ENCODE peak calls at places on chromosomes 16 and 17, in seven cellular contexts. G, M, I, N, P, D and X are unnamed samples.

GRCh38 chr17:65389956-65390355 is 171.5 kb downstream of the AXIN2 start:
- DNase-seq in G (no peak), M (no peak), I (no peak), N (no peak), P (no peak), D (no peak), X (peak; percentile 9)

GRCh38 chr17:73091770-73092517 is 544 bp downstream of the SLC39A11 start:
- DNase-seq in G (peak; percentile 22), M (peak; percentile 41), I (no peak), N (peak; percentile 6), P (peak; percentile 67), D (peak; percentile 16), X (no peak)

GRCh38 chr17:81494984-81495383 is 17.6 kb downstream of the ACTG1 start:
- DNase-seq in G (no peak), M (no peak), I (no peak), N (peak; percentile 43), P (no peak), D (no peak), X (no peak)

GRCh38 chr17:59846391-59847165 is 46.2 kb downstream of the TUBD1 start:
- DNase-seq in G (peak; percentile 41), M (peak; percentile 69), I (peak; percentile 61), N (peak; percentile 74), P (no peak), D (no peak), X (no peak)

GRCh38 chr16:4767872-4768548 is 1.0 kb upstream of the ZNF500 start:
- DNase-seq in G (no peak), M (peak; percentile 39), I (no peak), N (no peak), P (no peak), D (no peak), X (no peak)

GRCh38 chr16:53478965-53479364 is 24.0 kb downstream of the AKTIP start:
- DNase-seq in G (no peak), M (no peak), I (no peak), N (no peak), P (no peak), D (no peak), X (no peak)

GRCh38 chr16:80107900-80108299 is 432.9 kb upstream of the DYNLRB2 start:
- DNase-seq in G (no peak), M (no peak), I (no peak), N (no peak), P (no peak), D (no peak), X (no peak)

GRCh38 chr17:78377858-78378224 is 608 bp upstream of the PGS1 start:
- DNase-seq in G (no peak), M (no peak), I (no peak), N (no peak), P (no peak), D (no peak), X (no peak)

GRCh38 chr17:82204831-82205719 is 7.6 kb downstream of the CCDC57 start:
- DNase-seq in G (no peak), M (no peak), I (no peak), N (no peak), P (no peak), D (no peak), X (no peak)

GRCh38 chr17:62714016-62714777 is 86.7 kb downstream of the MRC2 start:
- DNase-seq in G (no peak), M (no peak), I (no peak), N (no peak), P (no peak), D (no peak), X (peak; percentile 17)

GRCh38 chr17:8185580-8186445 is 4.2 kb downstream of the BORCS6 start:
- DNase-seq in G (peak; percentile 84), M (peak; percentile 92), I (peak; percentile 97), N (peak; percentile 80), P (peak; percentile 95), D (peak; percentile 93), X (peak; percentile 91)

GRCh38 chr17:8186787-8187516 is 3.0 kb downstream of the BORCS6 start:
- DNase-seq in G (peak; percentile 91), M (peak; percentile 94), I (peak; percentile 95), N (peak; percentile 93), P (peak; percentile 93), D (peak; percentile 95), X (peak; percentile 90)

GRCh38 chr17:8187517-8188407 is 2.2 kb downstream of the BORCS6 start:
- DNase-seq in G (peak; percentile 90), M (peak; percentile 96), I (peak; percentile 96), N (peak; percentile 91), P (peak; percentile 89), D (peak; percentile 96), X (peak; percentile 84)

GRCh38 chr17:8188408-8188839 is 1.6 kb downstream of the BORCS6 start:
- DNase-seq in G (no peak), M (no peak), I (no peak), N (no peak), P (no peak), D (no peak), X (no peak)

DNA sequence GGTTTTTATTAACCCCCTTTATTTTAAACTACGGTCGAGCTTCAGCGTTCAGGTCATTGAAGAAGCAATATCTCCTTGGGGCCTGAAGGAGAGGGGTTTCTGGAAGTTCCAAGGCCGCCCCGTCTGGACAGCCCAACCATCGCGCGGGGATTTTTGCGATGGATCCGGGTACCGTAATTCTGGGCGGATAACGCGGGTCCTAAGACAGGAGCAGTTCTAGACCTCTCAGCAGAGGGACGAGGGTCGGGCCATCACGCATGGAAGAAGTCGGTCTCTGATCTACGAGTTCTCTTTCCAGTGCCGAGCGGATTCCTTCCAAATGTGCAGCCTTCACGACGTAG is 3.6 kb downstream of the BORCS6 start:
- DNase-seq in G (no peak), M (no peak), I (no peak), N (no peak), P (no peak), D (no peak), X (no peak)
- H3K4me3 ChIP-seq in G (peak overlapping the region; percentile 83), M (peak overlapping the region; percentile 66), I (peak overlapping the region; percentile 53), N (peak overlapping the region; percentile 91), P (peak overlapping the region; percentile 85), D (peak overlapping the region; percentile 76), X (peak overlapping the region; percentile 65)

GRCh38 chr17:37117743-37118142 is 169.0 kb downstream of the AATF start:
- DNase-seq in G (no peak), M (no peak), I (no peak), N (no peak), P (no peak), D (no peak), X (no peak)

GRCh38 chr17:37121616-37122015 is 172.9 kb downstream of the AATF start:
- DNase-seq in G (no peak), M (no peak), I (no peak), N (no peak), P (no peak), D (no peak), X (no peak)

GRCh38 chr17:37116802-37117201 is 168.0 kb downstream of the AATF start:
- DNase-seq in G (no peak), M (no peak), I (no peak), N (no peak), P (no peak), D (no peak), X (no peak)

GRCh38 chr17:37124074-37124824 is 175.5 kb downstream of the AATF start:
- DNase-seq in G (no peak), M (no peak), I (no peak), N (no peak), P (no peak), D (no peak), X (no peak)

DNA sequence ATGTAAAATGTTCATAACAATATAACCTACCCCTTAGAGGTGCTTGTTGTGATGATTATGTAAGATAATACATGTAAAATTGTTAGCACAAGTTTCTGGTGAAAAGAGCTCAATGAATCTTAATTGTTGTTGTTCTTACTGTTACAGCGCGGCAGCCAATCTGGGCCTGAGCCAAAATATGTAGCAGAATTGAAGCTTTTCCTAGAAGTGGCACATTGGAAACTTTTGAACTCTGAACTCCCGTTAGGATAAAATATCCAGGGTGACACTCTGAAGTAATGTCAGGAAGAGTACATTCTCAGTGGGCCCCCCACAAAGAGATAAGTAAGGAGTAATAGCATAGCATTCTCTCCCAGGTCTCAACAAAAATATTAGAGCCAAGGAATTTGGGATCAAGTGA is 170.0 kb downstream of the AATF start:
- DNase-seq in G (no peak), M (no peak), I (no peak), N (no peak), P (no peak), D (no peak), X (no peak)
- H3K27me3 ChIP-seq in G (no peaks in the 10 kb centered on the region), M (no peaks in the 10 kb centered on the region), I (no peaks in the 10 kb centered on the region), N (no peaks in the 10 kb centered on the region), P (no peaks in the 10 kb centered on the region), D (no peaks in the 10 kb centered on the region), X (no peaks in the 10 kb centered on the region)

DNA sequence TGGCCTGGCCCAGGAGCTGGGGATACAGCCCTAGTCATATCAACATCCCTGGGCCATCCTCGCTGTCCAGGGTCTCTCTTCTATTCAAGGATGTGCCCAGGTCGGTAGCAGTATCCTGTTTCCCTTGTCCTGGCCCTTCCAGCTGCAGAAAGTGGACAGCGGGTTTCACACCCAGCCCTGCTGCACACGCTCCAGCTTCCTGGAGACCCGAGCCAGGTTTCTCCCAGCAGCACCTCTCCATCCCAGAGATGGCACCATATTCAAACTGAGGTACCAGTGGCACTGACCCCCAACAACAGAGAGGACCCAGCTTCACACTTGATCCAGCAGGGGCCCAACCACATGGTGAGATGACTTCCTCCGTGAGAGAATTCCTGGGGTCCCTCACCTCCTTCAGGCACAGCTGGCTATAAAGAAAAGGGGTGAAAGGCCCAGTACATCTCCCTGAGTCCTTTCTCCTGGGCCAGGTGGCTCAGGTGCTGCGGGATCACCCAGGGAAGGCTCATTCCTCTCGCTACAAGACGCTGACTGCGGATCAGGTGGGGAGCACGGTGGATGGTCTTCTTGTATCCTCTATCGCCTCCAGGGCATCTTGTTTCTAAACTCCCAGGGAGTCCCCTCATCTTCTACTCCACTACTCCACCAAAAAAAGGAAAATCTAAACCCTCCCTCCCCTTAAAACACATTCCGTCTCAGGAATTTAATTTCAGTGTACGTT is 1.4 kb downstream of the CUEDC1 start:
- DNase-seq in G (peak; percentile 13), M (no peak), I (peak; percentile 55), N (no peak), P (no peak), D (no peak), X (no peak)
- H3K4me3 ChIP-seq in G (peak overlapping the region; percentile 95), M (peak overlapping the region; percentile 96), I (peak overlapping the region; percentile 94), N (no peak overlapping the region), P (peak overlapping the region; percentile 74), D (peak overlapping the region; percentile 94), X (peak overlapping the region; percentile 66)

GRCh38 chr17:48625502-48626201 is 506 bp downstream of the HOXB9 start:
- DNase-seq in G (no peak), M (no peak), I (peak; percentile 80), N (peak; percentile 42), P (peak; percentile 90), D (no peak), X (no peak)
- H3K27me3 ChIP-seq in G (peaks cover 100% of the 10 kb centered on the region), M (peaks cover 24% of the 10 kb centered on the region), I (no peaks in the 10 kb centered on the region), N (peaks cover 58% of the 10 kb centered on the region), P (peaks cover 33% of the 10 kb centered on the region), D (peaks cover 100% of the 10 kb centered on the region), X (peaks cover 99% of the 10 kb centered on the region)

GRCh38 chr16:3186946-3187690 is 886 bp upstream of the OR1F1 start:
- DNase-seq in G (no peak), M (no peak), I (peak; percentile 55), N (no peak), P (no peak), D (no peak), X (no peak)
- H3K4me3 ChIP-seq in G (no peak overlapping the region), M (no peak overlapping the region), I (no peak overlapping the region), N (no peak overlapping the region), P (no peak overlapping the region), D (no peak overlapping the region), X (no peak overlapping the region)